ENCODE peak calls at places on chromosomes 6 and 20, in six cellular contexts. S is RWPE1, B is AG04450, J is left lung, F is neural progenitor cell, G is caudate nucleus. M is an unnamed sample.

GRCh38 chr6:6583836-6584235 is 4.7 kb upstream of the LY86 start:
- DNase-seq in B (no peak), S (no peak), J (no peak), G (no peak), F (no peak), M (no peak)

GRCh38 chr6:79878142-79878748 is 69.1 kb downstream of the ELOVL4 start:
- DNase-seq in F (no peak), B (no peak), S (no peak), G (no peak), J (peak; percentile 34), M (no peak)

GRCh38 chr20:53678990-53679596 is 85.5 kb upstream of the ZNF217 start:
- DNase-seq in J (no peak), B (no peak), S (no peak), G (no peak), F (no peak), M (no peak)

GRCh38 chr6:150175611-150176151 is 32.8 kb downstream of the PPP1R14C start:
- DNase-seq in B (no peak), F (no peak), G (no peak), S (no peak), J (no peak), M (no peak)

GRCh38 chr6:2938632-2939083 is 32.7 kb downstream of the SERPINB6 start:
- DNase-seq in F (no peak), J (no peak), S (no peak), B (no peak), G (no peak), M (no peak)

GRCh38 chr20:64110411-64111068 is 3.2 kb upstream of the NPBWR2 start:
- DNase-seq in G (no peak), F (no peak), B (no peak), J (peak; percentile 24), S (no peak), M (no peak)

GRCh38 chr6:83815631-83816030 is 37.5 kb upstream of the RIPPLY2 start:
- DNase-seq in G (no peak), S (peak; percentile 38), F (no peak), B (no peak), J (no peak), M (no peak)

GRCh38 chr6:475341-475740 is 83.8 kb downstream of the IRF4 start:
- DNase-seq in G (no peak), B (no peak), S (no peak), J (no peak), F (peak; percentile 13), M (no peak)

GRCh38 chr6:167811689-167812487 is 14.8 kb upstream of the AFDN start:
- DNase-seq in G (no peak), S (no peak), F (no peak), J (no peak), B (no peak), M (no peak)

GRCh38 chr6:17885079-17885478 is 102.4 kb downstream of the KIF13A start:
- DNase-seq in B (no peak), G (no peak), S (no peak), F (no peak), J (no peak), M (no peak)

GRCh38 chr6:154086510-154086909 is 47.5 kb downstream of the OPRM1 start:
- DNase-seq in G (no peak), B (no peak), F (no peak), S (no peak), J (no peak), M (no peak)

GRCh38 chr6:52389626-52390360 is 27.8 kb downstream of the PAQR8 start:
- DNase-seq in S (peak; percentile 26), F (no peak), J (peak; percentile 56), B (no peak), G (no peak), M (no peak)

GRCh38 chr6:147156799-147157382 is 47.3 kb upstream of the STXBP5 start:
- DNase-seq in B (no peak), J (no peak), F (no peak), S (no peak), G (no peak), M (no peak)

GRCh38 chr6:153493501-153493900 is 362.4 kb upstream of the RGS17 start:
- DNase-seq in G (no peak), S (no peak), J (no peak), B (no peak), F (no peak), M (no peak)

GRCh38 chr6:2693191-2693590 is 57.5 kb downstream of the MYLK4 start:
- DNase-seq in B (no peak), S (no peak), F (no peak), J (no peak), G (no peak), M (no peak)

GRCh38 chr6:33061987-33062386 is 11.5 kb downstream of the HLA-DPA1 start:
- DNase-seq in G (no peak), F (no peak), S (no peak), J (no peak), B (no peak), M (no peak)

GRCh38 chr20:21902391-21902790 is 196.9 kb downstream of the PAX1 start:
- DNase-seq in J (no peak), F (no peak), G (no peak), S (no peak), B (no peak), M (no peak)

GRCh38 chr6:79188885-79189505 is 45.5 kb downstream of the HMGN3 start:
- DNase-seq in F (peak; percentile 4), G (no peak), S (no peak), B (no peak), J (no peak), M (no peak)

GRCh38 chr6:103908898-103909297 is 950.8 kb downstream of the HACE1 start:
- DNase-seq in F (no peak), J (no peak), S (no peak), B (no peak), G (no peak), M (no peak)

GRCh38 chr20:44204156-44204831 is 6.3 kb downstream of the OSER1 start:
- DNase-seq in J (no peak), S (peak; percentile 99), G (no peak), B (peak; percentile 74), F (no peak), M (peak; percentile 91)

GRCh38 chr6:31791324-31792089 is 4.0 kb downstream of the VARS1 start:
- DNase-seq in S (no peak), J (no peak), G (no peak), F (peak; percentile 82), B (no peak), M (no peak)

GRCh38 chr6:149077208-149077607 is 240.3 kb upstream of the TAB2 start:
- DNase-seq in J (no peak), S (no peak), G (no peak), F (no peak), B (no peak), M (no peak)

GRCh38 chr6:91904586-91904985 is 1317.7 kb upstream of the MAP3K7 start:
- DNase-seq in S (no peak), J (no peak), F (no peak), G (no peak), B (no peak), M (no peak)

GRCh38 chr6:36618366-36619355 is 24.5 kb downstream of the SRSF3 start:
- DNase-seq in F (no peak), G (no peak), S (no peak), B (no peak), J (peak; percentile 22), M (no peak)

GRCh38 chr6:41901882-41902519 is 6.8 kb upstream of the USP49 start:
- DNase-seq in J (no peak), G (no peak), F (peak; percentile 16), B (no peak), S (no peak), M (no peak)

GRCh38 chr6:3188262-3188661 is 30.9 kb upstream of the TUBB2A start:
- DNase-seq in S (no peak), J (no peak), F (no peak), B (no peak), G (no peak), M (no peak)

GRCh38 chr20:23639490-23639958 is 1.8 kb upstream of the CST3 start:
- DNase-seq in G (no peak), J (no peak), S (no peak), F (no peak), B (no peak), M (no peak)

GRCh38 chr6:16319813-16320532 is 81.6 kb downstream of the GMPR start:
- DNase-seq in S (peak; percentile 74), G (peak; percentile 24), F (no peak), B (peak; percentile 83), J (peak; percentile 67), M (no peak)

GRCh38 chr6:169035381-169036280 is 218.0 kb downstream of the THBS2 start:
- DNase-seq in J (no peak), F (no peak), S (peak; percentile 38), G (no peak), B (no peak), M (peak; percentile 18)

GRCh38 chr6:54063228-54063539 is 48.1 kb upstream of the MLIP start:
- DNase-seq in B (no peak), F (no peak), S (no peak), J (no peak), G (no peak), M (no peak)
- H3K27ac ChIP-seq in B (no peak overlapping the region), F (no peak overlapping the region), S (no peak overlapping the region), J (no peak overlapping the region), G (no peak overlapping the region), M (no peak overlapping the region)

GRCh38 chr6:108951351-108951953 is 103.2 kb downstream of the ARMC2 start:
- DNase-seq in B (no peak), G (no peak), F (no peak), S (no peak), J (no peak), M (no peak)
- H3K27ac ChIP-seq in B (no peak overlapping the region), G (no peak overlapping the region), F (no peak overlapping the region), S (peak overlapping the region; percentile 86), J (peak overlapping the region; percentile 13), M (peak overlapping the region; percentile 44)

DNA sequence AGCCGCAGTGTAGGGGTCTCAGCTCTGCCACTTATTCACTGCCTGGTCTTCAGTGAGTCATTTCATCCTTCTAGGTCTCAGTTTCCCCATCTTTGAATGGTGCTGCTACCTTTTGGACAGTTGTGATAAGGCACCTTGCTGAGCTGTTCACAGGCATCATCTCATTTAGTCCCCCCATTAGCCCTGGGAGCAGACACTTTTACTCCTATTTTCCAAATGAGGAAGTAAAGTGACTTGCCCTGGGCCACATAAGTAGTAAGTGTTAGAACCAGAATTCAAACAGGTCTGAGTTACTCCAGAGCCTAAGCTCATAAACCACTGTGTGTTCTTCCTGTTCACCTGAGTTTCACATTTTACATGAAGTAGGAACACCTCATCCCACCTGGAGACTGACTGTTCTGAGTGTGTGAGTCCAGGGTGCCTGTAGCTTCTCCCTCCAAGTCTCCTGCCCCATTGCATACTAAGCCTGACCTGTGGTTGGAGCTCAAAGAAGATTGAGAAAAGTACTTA is 43.5 kb upstream of the EPB41L1 start:
- DNase-seq in G (no peak), F (no peak), B (no peak), S (no peak), J (no peak), M (no peak)
- H3K27ac ChIP-seq in G (no peak overlapping the region), F (no peak overlapping the region), B (peak overlapping the region; percentile 21), S (no peak overlapping the region), J (no peak overlapping the region), M (no peak overlapping the region)

GRCh38 chr6:37820713-37821069 is 1.2 kb downstream of the ZFAND3 start:
- DNase-seq in F (no peak), S (no peak), B (no peak), G (no peak), J (no peak), M (no peak)

GRCh38 chr6:37818536-37819176 is 871 bp upstream of the ZFAND3 start:
- DNase-seq in S (peak; percentile 97), F (peak; percentile 97), G (peak; percentile 90), B (peak; percentile 91), J (peak; percentile 98), M (no peak)

GRCh38 chr6:37819177-37819801 is at the start of gene ZFAND3:
- DNase-seq in J (peak; percentile 97), B (peak; percentile 95), G (peak; percentile 90), S (peak; percentile 96), F (peak; percentile 99), M (peak; percentile 83)

GRCh38 chr6:37821449-37821848 is 1.9 kb downstream of the ZFAND3 start:
- DNase-seq in J (no peak), S (no peak), F (no peak), B (no peak), G (no peak), M (no peak)

GRCh38 chr6:37819802-37820712 is 530 bp downstream of the ZFAND3 start:
- DNase-seq in G (no peak), B (no peak), J (peak; percentile 75), F (peak; percentile 37), S (peak; percentile 77), M (no peak)
- H3K27ac ChIP-seq in G (peak overlapping the region; percentile 34), B (peak overlapping the region; percentile 66), J (peak overlapping the region; percentile 97), F (peak overlapping the region; percentile 98), S (peak overlapping the region; percentile 92), M (peak overlapping the region; percentile 89)

M was measured in epithelial cell of prostate.